ENCODE peak calls at places on chromosome 6, in eight cellular contexts. Y is HCT116; X is GM12865; A is activated CD8-positive, alpha-beta T cell treated with anti-CD3 and anti-CD28 coated beads for 36 hours; I is foreskin fibroblast; M is cardiac fibroblast; R is lower lobe of right lung; C is cardiac muscle cell. F is an unnamed sample.

GRCh38 chr6:152575621-152576150 is 61.5 kb downstream of the SYNE1 start:
- DNase-seq in Y (no peak), X (peak; percentile 36), A (no peak), I (peak; percentile 59), M (peak; percentile 72), R (no peak), C (no peak), F (peak; percentile 45)

GRCh38 chr6:135962731-135963130 is 111.2 kb downstream of the PDE7B start:
- DNase-seq in Y (no peak), X (no peak), A (no peak), I (peak; percentile 34), M (peak; percentile 82), R (no peak), C (no peak), F (no peak)

GRCh38 chr6:63527658-63528514 is 44.4 kb upstream of the LOC128125822 start:
- DNase-seq in Y (peak; percentile 94), X (no peak), A (no peak), I (peak; percentile 48), M (peak; percentile 98), R (no peak), C (no peak), F (peak; percentile 85)

GRCh38 chr6:13666194-13667105 is 45.2 kb downstream of the RANBP9 start:
- DNase-seq in Y (no peak), X (no peak), A (peak; percentile 34), I (no peak), M (peak; percentile 53), R (no peak), C (no peak), F (no peak)

GRCh38 chr6:103105686-103106085 is 1712.2 kb downstream of the GRIK2 start:
- DNase-seq in Y (no peak), X (no peak), A (no peak), I (no peak), M (no peak), R (no peak), C (peak; percentile 11), F (no peak)

GRCh38 chr6:26563488-26563887 is 25.3 kb downstream of the HMGN4 start:
- DNase-seq in Y (no peak), X (no peak), A (no peak), I (no peak), M (no peak), R (no peak), C (no peak), F (no peak)

GRCh38 chr6:26170181-26170580 is 83.0 kb downstream of the HFE start:
- DNase-seq in Y (no peak), X (peak; percentile 50), A (no peak), I (no peak), M (no peak), R (no peak), C (no peak), F (no peak)

GRCh38 chr6:98824163-98824906 is 10.0 kb upstream of the POU3F2 start:
- DNase-seq in Y (no peak), X (no peak), A (no peak), I (no peak), M (no peak), R (no peak), C (peak; percentile 48), F (no peak)

GRCh38 chr6:33983109-33983475 is 162.8 kb downstream of the GRM4 start:
- DNase-seq in Y (peak; percentile 79), X (no peak), A (no peak), I (no peak), M (peak; percentile 6), R (peak; percentile 61), C (no peak), F (no peak)

GRCh38 chr6:108164815-108165706 is 761 bp upstream of the NR2E1 start:
- DNase-seq in Y (no peak), X (no peak), A (no peak), I (no peak), M (no peak), R (no peak), C (no peak), F (no peak)

GRCh38 chr6:25717856-25718740 is 36.4 kb upstream of the SLC17A4 start:
- DNase-seq in Y (peak; percentile 6), X (peak; percentile 26), A (no peak), I (peak; percentile 7), M (peak; percentile 56), R (no peak), C (peak; percentile 63), F (peak; percentile 29)

GRCh38 chr6:17032595-17033591 is 69.0 kb upstream of the STMND1 start:
- DNase-seq in Y (no peak), X (no peak), A (no peak), I (peak; percentile 92), M (peak; percentile 95), R (peak; percentile 50), C (no peak), F (peak; percentile 94)

GRCh38 chr6:117668736-117669135 is 6.5 kb upstream of the NUS1 start:
- DNase-seq in Y (no peak), X (no peak), A (no peak), I (no peak), M (no peak), R (no peak), C (no peak), F (no peak)

GRCh38 chr6:15413558-15414257 is 167.8 kb downstream of the JARID2 start:
- DNase-seq in Y (no peak), X (no peak), A (no peak), I (no peak), M (peak; percentile 22), R (no peak), C (no peak), F (no peak)

GRCh38 chr6:26295691-26296555 is 69.1 kb upstream of the BTN3A2 start:
- DNase-seq in Y (peak; percentile 61), X (no peak), A (no peak), I (peak; percentile 88), M (peak; percentile 93), R (no peak), C (no peak), F (peak; percentile 79)

GRCh38 chr6:25295651-25296050 is 16.5 kb downstream of the CARMIL1 start:
- DNase-seq in Y (no peak), X (no peak), A (no peak), I (no peak), M (peak; percentile 41), R (no peak), C (no peak), F (peak; percentile 17)

GRCh38 chr6:144756469-144756868 is 471.3 kb downstream of the UTRN start:
- DNase-seq in Y (no peak), X (no peak), A (no peak), I (no peak), M (no peak), R (no peak), C (no peak), F (no peak)

GRCh38 chr6:25882066-25882496 is 8.0 kb upstream of the SLC17A3 start:
- DNase-seq in Y (no peak), X (no peak), A (peak; percentile 53), I (no peak), M (no peak), R (peak; percentile 61), C (peak; percentile 30), F (no peak)

GRCh38 chr6:88287696-88288095 is 121.5 kb upstream of the CNR1 start:
- DNase-seq in Y (no peak), X (no peak), A (no peak), I (no peak), M (peak; percentile 79), R (no peak), C (no peak), F (no peak)

GRCh38 chr6:73566954-73567591 is 46.2 kb upstream of the EEF1A1 start:
- DNase-seq in Y (peak; percentile 75), X (no peak), A (no peak), I (peak; percentile 78), M (peak; percentile 88), R (peak; percentile 75), C (no peak), F (peak; percentile 22)

GRCh38 chr6:164008902-164009301 is 594.4 kb downstream of the QKI start:
- DNase-seq in Y (no peak), X (no peak), A (no peak), I (no peak), M (no peak), R (no peak), C (no peak), F (no peak)

GRCh38 chr6:113495521-113495920 is 361.6 kb upstream of the MARCKS start:
- DNase-seq in Y (no peak), X (no peak), A (no peak), I (peak; percentile 78), M (peak; percentile 88), R (no peak), C (no peak), F (peak; percentile 75)

DNA sequence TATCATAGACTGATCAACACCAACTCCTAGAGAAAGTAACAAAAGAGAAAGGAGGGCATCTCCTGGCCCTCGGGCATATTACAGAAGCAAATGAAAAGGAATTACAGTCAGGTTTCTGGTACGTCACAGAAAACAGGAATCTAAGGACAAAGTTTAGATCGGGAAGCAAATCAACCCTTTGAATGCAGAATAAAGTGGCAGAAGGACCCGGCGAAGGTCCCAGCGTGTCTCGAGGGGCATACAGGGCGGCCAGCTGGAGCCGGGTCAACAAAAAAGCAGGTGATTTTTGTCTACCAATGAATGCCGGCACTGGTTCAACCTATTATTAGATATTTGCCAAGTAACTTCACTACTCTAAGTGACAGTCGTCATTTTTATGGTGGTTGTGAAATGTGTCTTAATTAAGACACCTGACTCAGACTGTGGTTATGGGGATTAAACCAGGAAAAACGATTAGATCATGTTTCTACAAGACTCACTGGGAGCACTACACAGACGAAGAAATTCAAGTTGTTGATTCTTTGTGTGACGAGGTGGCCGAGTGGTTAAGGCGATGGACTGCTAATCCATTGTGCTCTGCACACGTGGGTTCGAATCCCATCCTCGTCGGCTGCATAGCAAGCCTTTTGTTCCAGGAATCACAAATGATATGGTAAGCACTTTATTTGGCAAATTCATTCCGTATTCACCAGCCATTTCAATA is 12.4 kb upstream of the ZSCAN9 start:
- DNase-seq in Y (peak; percentile 80), X (peak; percentile 89), A (peak; percentile 79), I (peak; percentile 50), M (peak; percentile 93), R (no peak), C (peak; percentile 20), F (peak; percentile 89)
- TF ChIP-seq CTCF in Y (peak; percentile 19), X (no peak), A (no peak), I (no peak), M (no peak), R (no peak), C (no peak), F (peak; percentile 31)

GRCh38 chr6:54244430-54244829 is 63.8 kb upstream of the TINAG start:
- DNase-seq in Y (peak; percentile 23), X (peak; percentile 9), A (no peak), I (peak; percentile 14), M (peak; percentile 52), R (no peak), C (peak; percentile 35), F (peak; percentile 24)
- TF ChIP-seq CTCF in Y (peak; percentile 40), X (peak; percentile 37), A (no peak), I (peak; percentile 56), M (peak; percentile 49), R (peak; percentile 27), C (peak; percentile 60), F (peak; percentile 87)

DNA sequence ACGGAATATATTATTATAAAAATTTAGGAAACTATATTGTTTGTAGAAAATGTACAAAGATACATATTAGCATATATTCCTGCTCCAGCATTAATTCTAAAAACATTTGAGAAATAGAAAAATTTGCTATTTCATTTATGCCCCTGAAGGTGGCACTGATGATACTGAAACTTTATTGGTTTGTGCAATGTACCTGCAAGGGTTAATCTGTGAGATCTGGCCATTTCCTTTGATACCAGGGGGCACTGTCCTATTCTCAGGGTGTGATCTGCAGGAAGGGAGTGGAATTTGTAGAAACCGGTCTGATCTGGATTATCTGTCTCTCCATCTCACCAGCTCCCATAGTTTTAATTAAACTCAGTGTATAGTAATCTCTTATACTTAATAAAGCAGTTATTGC is 625.1 kb upstream of the IMPG1 start:
- DNase-seq in Y (peak; percentile 61), X (no peak), A (no peak), I (no peak), M (peak; percentile 61), R (no peak), C (no peak), F (no peak)
- TF ChIP-seq CTCF in Y (peak; percentile 69), X (no peak), A (no peak), I (peak; percentile 12), M (no peak), R (no peak), C (peak; percentile 44), F (peak; percentile 49)

GRCh38 chr6:134503542-134504281 is 185.8 kb upstream of the SGK1 start:
- DNase-seq in Y (no peak), X (no peak), A (no peak), I (no peak), M (no peak), R (no peak), C (no peak), F (no peak)
- TF ChIP-seq CTCF in Y (no peak), X (no peak), A (no peak), I (no peak), M (no peak), R (no peak), C (no peak), F (no peak)